ENCODE peak calls at places on chromosome 16, in six cellular contexts. One of them, this sample, is unnamed.

GRCh38 chr16:81544261-81544660 is 99.7 kb downstream of the CMIP start:
- DNase-seq in GM04504: no peak
- DNase-seq in NCI-H1092: no peak
- DNase-seq in EH: no peak
- DNase-seq in neural progenitor cell: no peak
- DNase-seq in activated CD4-positive, alpha-beta T cell treated with anti-CD3 and anti-CD28 coated beads, Interleukin-2, amount 10 ng/mL, durations not matched to agents 7 days and 5 days: no peak
- DNase-seq in this sample: no peak

GRCh38 chr16:72740346-72740745 is 307.6 kb downstream of the ZFHX3 start:
- DNase-seq in NCI-H1092: no peak
- DNase-seq in neural progenitor cell: no peak
- DNase-seq in activated CD4-positive, alpha-beta T cell treated with anti-CD3 and anti-CD28 coated beads, Interleukin-2, amount 10 ng/mL, durations not matched to agents 7 days and 5 days: no peak
- DNase-seq in EH: peak; percentile 55
- DNase-seq in GM04504: no peak
- DNase-seq in this sample: no peak

GRCh38 chr16:28990375-28991040 is 5.7 kb downstream of the LAT start:
- DNase-seq in EH: no peak
- DNase-seq in neural progenitor cell: no peak
- DNase-seq in activated CD4-positive, alpha-beta T cell treated with anti-CD3 and anti-CD28 coated beads, Interleukin-2, amount 10 ng/mL, durations not matched to agents 7 days and 5 days: peak; percentile 51
- DNase-seq in GM04504: no peak
- DNase-seq in NCI-H1092: no peak
- DNase-seq in this sample: no peak

GRCh38 chr16:10070591-10070990 is 111.6 kb downstream of the GRIN2A start:
- DNase-seq in GM04504: no peak
- DNase-seq in NCI-H1092: no peak
- DNase-seq in EH: no peak
- DNase-seq in neural progenitor cell: no peak
- DNase-seq in activated CD4-positive, alpha-beta T cell treated with anti-CD3 and anti-CD28 coated beads, Interleukin-2, amount 10 ng/mL, durations not matched to agents 7 days and 5 days: no peak
- DNase-seq in this sample: no peak

GRCh38 chr16:20385844-20386832 is 18.4 kb downstream of the PDILT start:
- DNase-seq in GM04504: peak; percentile 12
- DNase-seq in neural progenitor cell: peak; percentile 69
- DNase-seq in activated CD4-positive, alpha-beta T cell treated with anti-CD3 and anti-CD28 coated beads, Interleukin-2, amount 10 ng/mL, durations not matched to agents 7 days and 5 days: peak; percentile 57
- DNase-seq in EH: peak; percentile 45
- DNase-seq in NCI-H1092: peak; percentile 52
- DNase-seq in this sample: peak; percentile 81

GRCh38 chr16:57167951-57168350 is 17.9 kb downstream of the PSME3IP1 start:
- DNase-seq in GM04504: peak; percentile 41
- DNase-seq in NCI-H1092: no peak
- DNase-seq in activated CD4-positive, alpha-beta T cell treated with anti-CD3 and anti-CD28 coated beads, Interleukin-2, amount 10 ng/mL, durations not matched to agents 7 days and 5 days: peak; percentile 58
- DNase-seq in EH: peak; percentile 76
- DNase-seq in neural progenitor cell: peak; percentile 64
- DNase-seq in this sample: peak; percentile 74

GRCh38 chr16:4053663-4054479 is 62.4 kb downstream of the ADCY9 start:
- DNase-seq in activated CD4-positive, alpha-beta T cell treated with anti-CD3 and anti-CD28 coated beads, Interleukin-2, amount 10 ng/mL, durations not matched to agents 7 days and 5 days: no peak
- DNase-seq in GM04504: peak; percentile 95
- DNase-seq in neural progenitor cell: no peak
- DNase-seq in EH: peak; percentile 97
- DNase-seq in NCI-H1092: peak; percentile 82
- DNase-seq in this sample: peak; percentile 91

GRCh38 chr16:48632137-48632774 is 22.3 kb upstream of the N4BP1 start:
- DNase-seq in GM04504: no peak
- DNase-seq in neural progenitor cell: no peak
- DNase-seq in NCI-H1092: no peak
- DNase-seq in EH: no peak
- DNase-seq in activated CD4-positive, alpha-beta T cell treated with anti-CD3 and anti-CD28 coated beads, Interleukin-2, amount 10 ng/mL, durations not matched to agents 7 days and 5 days: no peak
- DNase-seq in this sample: no peak

GRCh38 chr16:87895641-87896141 is 26.4 kb upstream of the SLC7A5 start:
- DNase-seq in GM04504: peak; percentile 62
- DNase-seq in activated CD4-positive, alpha-beta T cell treated with anti-CD3 and anti-CD28 coated beads, Interleukin-2, amount 10 ng/mL, durations not matched to agents 7 days and 5 days: peak; percentile 83
- DNase-seq in EH: peak; percentile 74
- DNase-seq in neural progenitor cell: no peak
- DNase-seq in NCI-H1092: no peak
- DNase-seq in this sample: peak; percentile 39

GRCh38 chr16:77171750-77172635 is 19.0 kb upstream of the MON1B start:
- DNase-seq in neural progenitor cell: peak; percentile 75
- DNase-seq in EH: peak; percentile 61
- DNase-seq in NCI-H1092: peak; percentile 65
- DNase-seq in activated CD4-positive, alpha-beta T cell treated with anti-CD3 and anti-CD28 coated beads, Interleukin-2, amount 10 ng/mL, durations not matched to agents 7 days and 5 days: peak; percentile 59
- DNase-seq in GM04504: peak; percentile 33
- DNase-seq in this sample: peak; percentile 83

GRCh38 chr16:84308120-84308519 is 13.4 kb downstream of the WFDC1 start:
- DNase-seq in activated CD4-positive, alpha-beta T cell treated with anti-CD3 and anti-CD28 coated beads, Interleukin-2, amount 10 ng/mL, durations not matched to agents 7 days and 5 days: no peak
- DNase-seq in NCI-H1092: peak; percentile 10
- DNase-seq in EH: peak; percentile 68
- DNase-seq in neural progenitor cell: peak; percentile 88
- DNase-seq in GM04504: peak; percentile 24
- DNase-seq in this sample: peak; percentile 66

GRCh38 chr16:76176616-76177015 is 100.6 kb upstream of the CNTNAP4 start:
- DNase-seq in EH: no peak
- DNase-seq in NCI-H1092: no peak
- DNase-seq in activated CD4-positive, alpha-beta T cell treated with anti-CD3 and anti-CD28 coated beads, Interleukin-2, amount 10 ng/mL, durations not matched to agents 7 days and 5 days: no peak
- DNase-seq in GM04504: no peak
- DNase-seq in neural progenitor cell: no peak
- DNase-seq in this sample: no peak

This sample was measured in adipocyte.